ENCODE peak calls at places on chromosomes 4 and X, in ten cellular contexts. E, L, A, O, T, W, G, D, B and H are unnamed samples.

GRCh38 chrX:9515973-9516538 is 51.2 kb downstream of the TBL1X start:
- DNase-seq in D (no peak), B (no peak), W (peak; percentile 48), G (no peak), E (no peak), L (no peak), O (no peak), A (peak; percentile 1), T (no peak), H (no peak)

GRCh38 chr4:65773636-65774035 is 103.3 kb upstream of the EPHA5 start:
- DNase-seq in D (no peak), L (no peak), B (no peak), A (no peak), G (no peak), O (no peak), W (no peak), E (no peak), T (no peak), H (no peak)

GRCh38 chr4:57065730-57066482 is 44.3 kb downstream of the IGFBP7 start:
- DNase-seq in A (no peak), B (no peak), O (no peak), W (no peak), D (no peak), L (no peak), E (no peak), G (no peak), T (no peak), H (no peak)

GRCh38 chr4:107117726-107118125 is 81.6 kb upstream of the DKK2 start:
- DNase-seq in T (no peak), L (no peak), D (no peak), O (no peak), W (no peak), G (no peak), B (no peak), E (no peak), A (no peak), H (no peak)

GRCh38 chr4:10118355-10119004 is 1.9 kb upstream of the WDR1 start:
- DNase-seq in A (no peak), O (no peak), L (no peak), B (no peak), E (no peak), W (no peak), T (no peak), D (no peak), G (no peak), H (peak; percentile 24)

GRCh38 chr4:42871685-42872271 is 20.7 kb upstream of the GRXCR1 start:
- DNase-seq in D (no peak), O (no peak), E (no peak), B (no peak), L (no peak), W (no peak), G (no peak), A (no peak), T (no peak), H (no peak)

GRCh38 chr4:110623710-110624015 is 786 bp upstream of the PITX2 start:
- DNase-seq in L (no peak), T (no peak), D (no peak), O (no peak), E (no peak), W (no peak), A (no peak), G (no peak), B (no peak), H (no peak)

GRCh38 chrX:136147966-136148365 is 633 bp downstream of the FHL1 start:
- DNase-seq in D (no peak), O (no peak), B (no peak), L (no peak), T (no peak), A (no peak), E (no peak), W (no peak), G (no peak), H (no peak)

GRCh38 chrX:13902406-13902805 is 85.5 kb upstream of the GPM6B start:
- DNase-seq in T (no peak), W (no peak), L (no peak), G (no peak), B (no peak), O (no peak), A (no peak), D (no peak), E (no peak), H (no peak)

GRCh38 chrX:49627030-49627777 is 28.4 kb downstream of the GAGE1 start:
- DNase-seq in D (no peak), L (no peak), T (no peak), O (no peak), A (no peak), G (no peak), B (no peak), W (peak; percentile 22), E (no peak), H (peak; percentile 39)

GRCh38 chr4:663438-664428 is 10.3 kb downstream of the ATP5ME start:
- DNase-seq in L (no peak), O (peak; percentile 76), B (no peak), E (no peak), D (peak; percentile 44), W (peak; percentile 75), T (no peak), A (no peak), G (no peak), H (peak; percentile 90)

GRCh38 chrX:153878969-153879653 is 6.9 kb downstream of the L1CAM start:
- DNase-seq in B (no peak), O (no peak), G (no peak), A (no peak), D (no peak), E (no peak), W (no peak), L (no peak), T (no peak), H (peak; percentile 60)

GRCh38 chrX:42131856-42132255 is 208.5 kb upstream of the CASK start:
- DNase-seq in L (no peak), E (no peak), T (no peak), A (no peak), G (no peak), B (no peak), D (no peak), W (no peak), O (no peak), H (no peak)

GRCh38 chrX:19698125-19698524 is 182.8 kb upstream of the MAP3K15 start:
- DNase-seq in B (peak; percentile 61), E (no peak), W (no peak), O (no peak), G (no peak), L (no peak), D (no peak), T (no peak), A (no peak), H (no peak)

GRCh38 chrX:130296743-130297142 is 28.0 kb upstream of the ZNF280C start:
- DNase-seq in D (no peak), G (no peak), O (no peak), E (no peak), W (no peak), L (no peak), B (no peak), T (no peak), A (no peak), H (no peak)

GRCh38 chrX:119391279-119391678 is 7.9 kb upstream of the SLC25A43 start:
- DNase-seq in G (no peak), B (no peak), A (no peak), W (no peak), E (no peak), O (no peak), L (no peak), D (no peak), T (no peak), H (peak; percentile 37)
- TF ChIP-seq CTCF in G (peak; percentile 23), B (no peak), A (no peak), W (peak; percentile 28), E (peak; percentile 44), O (no peak), L (no peak), D (peak; percentile 9), T (no peak), H (peak; percentile 12)

GRCh38 chr4:121696641-121697461 is at the start of gene ANXA5:
- DNase-seq in G (peak; percentile 96), O (peak; percentile 54), W (peak; percentile 91), T (peak; percentile 80), B (peak; percentile 95), A (peak; percentile 93), E (peak; percentile 83), D (peak; percentile 76), L (peak; percentile 84), H (peak; percentile 87)
- TF ChIP-seq CTCF in G (peak; percentile 53), O (no peak), W (peak; percentile 36), T (peak; percentile 37), B (peak; percentile 14), A (peak; percentile 18), E (peak; percentile 42), D (peak; percentile 29), L (no peak), H (peak; percentile 46)

DNA sequence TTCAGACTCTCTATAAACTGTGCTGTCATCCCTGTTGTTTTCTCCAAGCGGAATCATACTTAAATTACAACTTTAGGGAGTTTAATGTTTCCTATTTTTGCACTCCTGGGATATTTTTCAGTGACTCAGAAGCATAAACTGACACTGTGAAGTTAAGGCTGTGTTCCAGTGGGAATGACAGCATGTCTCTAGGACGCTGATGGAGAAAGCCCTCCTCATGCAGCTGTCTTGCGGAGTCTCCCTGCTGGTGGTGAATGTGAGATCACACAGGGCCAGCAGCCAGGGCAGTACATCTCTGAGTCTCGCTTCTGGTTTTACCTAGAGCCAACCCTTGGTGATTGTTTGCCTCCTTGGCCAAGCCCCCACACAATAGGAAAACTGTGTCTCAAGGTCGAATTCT is 53.3 kb downstream of the NFKB1 start:
- DNase-seq in D (no peak), T (no peak), B (no peak), O (no peak), E (no peak), W (no peak), A (no peak), G (no peak), L (no peak), H (no peak)
- TF ChIP-seq CTCF in D (no peak), T (no peak), B (no peak), O (no peak), E (no peak), W (no peak), A (no peak), G (no peak), L (no peak), H (no peak)

GRCh38 chrX:107672955-107673378 is 44.7 kb downstream of the PRPS1 start:
- DNase-seq in T (peak; percentile 42), W (peak; percentile 58), D (peak; percentile 19), B (peak; percentile 92), G (peak; percentile 88), A (peak; percentile 91), E (no peak), O (peak; percentile 57), L (no peak), H (peak; percentile 68)

GRCh38 chrX:107674480-107675364 is 46.4 kb downstream of the PRPS1 start:
- DNase-seq in G (no peak), B (peak; percentile 88), W (no peak), A (peak; percentile 91), T (no peak), O (peak; percentile 25), E (no peak), L (no peak), D (no peak), H (peak; percentile 16)

GRCh38 chrX:107675365-107675654 is 47.0 kb downstream of the PRPS1 start:
- DNase-seq in W (no peak), G (no peak), L (no peak), B (no peak), O (no peak), D (no peak), E (no peak), A (no peak), T (no peak), H (no peak)

GRCh38 chrX:107673401-107673800 is 45.1 kb downstream of the PRPS1 start:
- DNase-seq in E (no peak), L (no peak), G (no peak), O (no peak), A (no peak), B (no peak), W (no peak), T (no peak), D (no peak), H (no peak)

GRCh38 chrX:107673933-107674479 is 45.7 kb downstream of the PRPS1 start:
- DNase-seq in L (no peak), D (no peak), O (peak; percentile 85), G (peak; percentile 95), B (peak; percentile 94), A (peak; percentile 95), W (peak; percentile 76), T (no peak), E (no peak), H (peak; percentile 76)
- TF ChIP-seq CTCF in L (no peak), D (no peak), O (no peak), G (no peak), B (peak; percentile 27), A (no peak), W (no peak), T (no peak), E (no peak), H (no peak)